ENCODE peak calls at places on chromosome 17, in ten cellular contexts. X, B, J, H, Z, G, T, D, O and C are unnamed samples.
A peak's percentile ranks its signal among the peaks of the same experiment; 100 is the strongest.

GRCh38 chr17:69218986-69219385 is 9.6 kb downstream of the ABCA10 start:
- DNase-seq in B (no peak), G (no peak), O (no peak), J (no peak), D (no peak), H (no peak), X (no peak), T (no peak), Z (no peak), C (no peak)

GRCh38 chr17:64262422-64263260 is at the start of gene TEX2:
- DNase-seq in J (no peak), O (no peak), G (peak; percentile 74), Z (no peak), B (peak; percentile 95), H (peak; percentile 60), X (peak; percentile 37), T (peak; percentile 23), D (peak; percentile 70), C (peak; percentile 41)

GRCh38 chr17:78159575-78160158 is 8.7 kb upstream of the SYNGR2 start:
- DNase-seq in J (peak; percentile 27), G (no peak), B (no peak), H (no peak), Z (no peak), O (no peak), X (no peak), D (no peak), T (no peak), C (no peak)

GRCh38 chr17:9218911-9219310 is 197.6 kb downstream of the NTN1 start:
- DNase-seq in G (no peak), H (no peak), D (no peak), T (no peak), X (no peak), O (no peak), B (no peak), Z (no peak), J (no peak), C (no peak)

GRCh38 chr17:40598928-40599627 is 33.8 kb upstream of the CCR7 start:
- DNase-seq in Z (no peak), B (peak; percentile 32), D (peak; percentile 47), H (no peak), T (no peak), G (peak; percentile 90), X (no peak), J (peak; percentile 80), O (no peak), C (no peak)

GRCh38 chr17:7043544-7044268 is at the start of gene SLC16A11:
- DNase-seq in Z (no peak), O (peak; percentile 45), G (no peak), B (peak; percentile 72), D (no peak), H (peak; percentile 47), X (no peak), J (no peak), T (no peak), C (no peak)

GRCh38 chr17:80456465-80457235 is 19.8 kb downstream of the NPTX1 start:
- DNase-seq in X (no peak), D (no peak), T (no peak), H (peak; percentile 49), G (no peak), Z (no peak), O (no peak), B (no peak), J (peak; percentile 18), C (no peak)

GRCh38 chr17:40456396-40456951 is 13.2 kb downstream of the IGFBP4 start:
- DNase-seq in O (no peak), H (no peak), X (no peak), T (no peak), B (no peak), D (no peak), G (peak; percentile 84), Z (no peak), J (peak; percentile 48), C (no peak)

GRCh38 chr17:31832748-31833147 is 26.3 kb downstream of the COPRS start:
- DNase-seq in Z (no peak), H (no peak), B (no peak), G (no peak), D (no peak), X (no peak), J (no peak), T (no peak), O (no peak), C (no peak)

GRCh38 chr17:19706791-19707727 is 9.3 kb downstream of the SLC47A2 start:
- DNase-seq in O (peak; percentile 27), Z (no peak), J (no peak), G (no peak), T (no peak), X (no peak), H (no peak), D (no peak), B (peak; percentile 62), C (peak; percentile 30)

GRCh38 chr17:67198131-67198530 is 46.9 kb downstream of the HELZ start:
- DNase-seq in D (no peak), J (no peak), B (no peak), Z (no peak), G (no peak), O (no peak), T (no peak), X (no peak), H (no peak), C (no peak)

GRCh38 chr17:73155410-73156165 is 9.2 kb upstream of the SSTR2 start:
- DNase-seq in T (no peak), B (peak; percentile 66), J (no peak), O (peak; percentile 19), D (no peak), X (no peak), G (no peak), Z (no peak), H (no peak), C (peak; percentile 59)

GRCh38 chr17:63697341-63698286 is 2.3 kb downstream of the LIMD2 start:
- DNase-seq in H (peak; percentile 54), O (peak; percentile 0), Z (no peak), T (peak; percentile 30), G (no peak), D (peak; percentile 89), B (peak; percentile 57), J (no peak), X (peak; percentile 56), C (peak; percentile 78)

GRCh38 chr17:39663688-39664580 is 1.2 kb upstream of the TCAP start:
- DNase-seq in Z (no peak), O (no peak), G (peak; percentile 70), X (peak; percentile 33), T (peak; percentile 31), D (no peak), H (peak; percentile 52), J (no peak), B (peak; percentile 71), C (peak; percentile 92)

GRCh38 chr17:77312061-77312684 is 171.4 kb downstream of the SEC14L1 start:
- DNase-seq in O (no peak), Z (no peak), H (no peak), T (no peak), D (no peak), J (no peak), X (no peak), G (no peak), B (no peak), C (no peak)

GRCh38 chr17:8673621-8674020 is 43.1 kb upstream of the MYH10 start:
- DNase-seq in X (no peak), J (no peak), D (no peak), T (no peak), O (no peak), H (no peak), G (no peak), B (no peak), Z (peak; percentile 49), C (no peak)

GRCh38 chr17:30567231-30568116 is 90.3 kb downstream of the GOSR1 start:
- DNase-seq in D (peak; percentile 14), H (no peak), Z (no peak), B (no peak), G (no peak), X (no peak), O (no peak), J (no peak), T (no peak), C (no peak)

GRCh38 chr17:29855686-29856085 is 74.3 kb downstream of the SSH2 start:
- DNase-seq in B (no peak), G (no peak), H (no peak), O (no peak), J (peak; percentile 59), Z (no peak), X (no peak), D (no peak), T (peak; percentile 10), C (no peak)

GRCh38 chr17:32006957-32007462 is at the start of gene LRRC37B:
- DNase-seq in O (peak; percentile 51), H (peak; percentile 90), X (peak; percentile 93), Z (peak; percentile 66), D (peak; percentile 90), J (peak; percentile 65), T (peak; percentile 82), G (peak; percentile 92), B (peak; percentile 96), C (peak; percentile 94)

GRCh38 chr17:8359769-8360168 is 16.7 kb downstream of the KRABD2 start:
- DNase-seq in H (no peak), Z (peak; percentile 82), O (peak; percentile 51), T (peak; percentile 83), B (no peak), G (no peak), J (peak; percentile 72), D (no peak), X (peak; percentile 31), C (no peak)

GRCh38 chr17:2174048-2174447 is 119.1 kb downstream of the HIC1 start:
- DNase-seq in B (no peak), Z (no peak), O (no peak), T (no peak), D (no peak), H (no peak), G (no peak), X (no peak), J (no peak), C (no peak)

GRCh38 chr17:61878984-61879612 is 15.8 kb upstream of the BRIP1 start:
- DNase-seq in G (no peak), Z (no peak), J (no peak), B (no peak), T (no peak), D (no peak), X (no peak), H (no peak), O (no peak), C (no peak)

GRCh38 chr17:39231587-39232551 is 6.1 kb upstream of the STAC2 start:
- DNase-seq in X (peak; percentile 70), T (no peak), D (peak; percentile 54), Z (peak; percentile 41), H (peak; percentile 40), B (peak; percentile 88), G (peak; percentile 90), O (no peak), J (peak; percentile 31), C (peak; percentile 89)

GRCh38 chr17:74123350-74123749 is 80.1 kb upstream of the RPL38 start:
- DNase-seq in T (peak; percentile 37), G (no peak), O (no peak), H (no peak), X (no peak), J (no peak), Z (peak; percentile 2), B (no peak), D (no peak), C (peak; percentile 64)

GRCh38 chr17:67245073-67245693 is at the start of gene HELZ:
- DNase-seq in B (peak; percentile 87), T (peak; percentile 61), O (peak; percentile 64), H (peak; percentile 74), J (peak; percentile 80), Z (peak; percentile 76), G (peak; percentile 82), X (peak; percentile 75), D (peak; percentile 78), C (peak; percentile 81)

GRCh38 chr17:4407216-4407615 is 26.5 kb upstream of the SPNS3 start:
- DNase-seq in G (no peak), B (no peak), D (no peak), J (no peak), H (no peak), O (no peak), X (no peak), T (no peak), Z (peak; percentile 20), C (no peak)

GRCh38 chr17:77724876-77725615 is 233.5 kb upstream of the TNRC6C start:
- DNase-seq in J (no peak), G (no peak), H (no peak), D (no peak), Z (no peak), O (no peak), B (peak; percentile 46), T (no peak), X (no peak), C (peak; percentile 35)

GRCh38 chr17:63290784-63291183 is 155.3 kb downstream of the CYB561 start:
- DNase-seq in D (no peak), O (no peak), Z (no peak), G (no peak), T (no peak), H (no peak), B (no peak), X (no peak), J (no peak), C (no peak)